ENCODE peak calls at places on chromosomes 7 and 10, in ten cellular contexts. J is heart right ventricle, W is stomach, C is A549, Y is tibial nerve, B is PC-9, V is WERI-Rb-1, I is left ventricle myocardium inferior, K is endodermal cell, Z is psoas muscle. U is an unnamed sample.

GRCh38 chr7:123643495-123644428 is 11.9 kb upstream of the LMOD2 start:
- DNase-seq in W (no peak), K (peak), Y (no peak), B (peak), Z (no peak), J (no peak), V (no peak), I (no peak), C (no peak), U (no peak)

GRCh38 chr7:355568-355967 is 65.6 kb downstream of the FOXL3 start:
- DNase-seq in Y (no peak), W (no peak), K (no peak), J (no peak), V (no peak), B (no peak), C (no peak), I (no peak), Z (no peak), U (no peak)

GRCh38 chr10:95266674-95267095 is 24.1 kb downstream of the PDLIM1 start:
- DNase-seq in V (no peak), C (peak), J (no peak), B (no peak), K (no peak), I (no peak), Z (no peak), Y (no peak), W (no peak), U (no peak)

GRCh38 chr7:100360102-100360607 is 2.2 kb downstream of the PILRB start:
- DNase-seq in W (no peak), C (no peak), V (no peak), Y (no peak), J (no peak), K (no peak), Z (no peak), B (no peak), I (no peak), U (no peak)

GRCh38 chr10:16639457-16639856 is 117.8 kb upstream of the C1QL3 start:
- DNase-seq in Z (no peak), I (no peak), C (no peak), K (no peak), B (no peak), J (no peak), V (no peak), Y (no peak), W (no peak), U (no peak)

GRCh38 chr10:93471110-93471651 is 11.0 kb downstream of the MYOF start:
- DNase-seq in W (no peak), J (no peak), I (no peak), Z (no peak), Y (no peak), V (no peak), C (peak), B (no peak), K (no peak), U (no peak)

GRCh38 chr10:101587725-101588614 is at the start of the genes DPCD and POLL:
- DNase-seq in Z (peak), C (peak), K (peak), Y (peak), B (peak), J (peak), V (peak), W (peak), I (peak), U (peak)

GRCh38 chr10:112658900-112659328 is 211.9 kb downstream of the VTI1A start:
- DNase-seq in B (no peak), V (no peak), W (no peak), Z (no peak), K (no peak), C (peak), I (no peak), Y (no peak), J (no peak), U (no peak)

GRCh38 chr7:129499915-129500463 is 2.3 kb upstream of the SMKR1 start:
- DNase-seq in J (no peak), Y (no peak), V (no peak), B (no peak), K (no peak), W (no peak), C (no peak), Z (no peak), I (no peak), U (no peak)

GRCh38 chr10:97539523-97540200 is 32.9 kb upstream of the ANKRD2 start:
- DNase-seq in I (no peak), W (no peak), K (peak), C (no peak), V (no peak), B (peak), J (peak), Y (no peak), Z (peak), U (no peak)

GRCh38 chr7:52540041-52540440 is 495.4 kb upstream of the POM121L12 start:
- DNase-seq in Y (no peak), V (no peak), I (no peak), W (no peak), J (no peak), C (no peak), Z (no peak), K (no peak), B (no peak), U (no peak)

GRCh38 chr10:69769395-69769989 is 32.2 kb upstream of the COL13A1 start:
- DNase-seq in B (peak), K (peak), C (peak), Y (no peak), Z (peak), J (peak), W (no peak), V (no peak), I (no peak), U (no peak)

GRCh38 chr7:129066290-129067131 is 11.6 kb upstream of the TNPO3 start:
- DNase-seq in V (no peak), W (no peak), C (peak), Z (no peak), I (no peak), J (no peak), K (peak), Y (no peak), B (peak), U (no peak)

GRCh38 chr7:148701414-148701813 is 2.7 kb downstream of the CUL1 start:
- DNase-seq in Z (no peak), B (no peak), I (no peak), J (no peak), V (no peak), K (no peak), Y (no peak), C (no peak), W (no peak), U (no peak)

GRCh38 chr7:27251136-27251512 is 8.5 kb downstream of the EVX1 start:
- DNase-seq in W (no peak), Y (no peak), V (no peak), C (no peak), B (no peak), I (no peak), Z (no peak), K (no peak), J (no peak), U (no peak)

GRCh38 chr10:17655567-17656146 is 11.7 kb downstream of the STAM start:
- DNase-seq in V (no peak), K (no peak), B (peak), I (no peak), C (no peak), J (no peak), Y (no peak), Z (no peak), W (no peak), U (no peak)

GRCh38 chr10:80187465-80188409 is 17.6 kb downstream of the ANXA11 start:
- DNase-seq in Z (peak), V (no peak), W (peak), J (no peak), I (no peak), Y (no peak), C (no peak), B (no peak), K (no peak), U (peak)

GRCh38 chr7:135905858-135906257 is 71.3 kb downstream of the MTPN start:
- DNase-seq in K (peak), Y (no peak), C (no peak), Z (no peak), J (no peak), B (no peak), W (no peak), I (no peak), V (peak), U (no peak)

GRCh38 chr10:47028466-47028865 is 117.2 kb downstream of the PTPN20 start:
- DNase-seq in K (peak), B (no peak), V (peak), Z (peak), W (peak), J (no peak), I (no peak), C (no peak), Y (no peak), U (no peak)

GRCh38 chr10:69056536-69057260 is 31.2 kb upstream of the SRGN start:
- DNase-seq in B (no peak), W (no peak), Y (no peak), J (no peak), K (no peak), V (no peak), I (no peak), Z (no peak), C (no peak), U (peak)

GRCh38 chr7:157691521-157692155 is 354.8 kb downstream of the DNAJB6 start:
- DNase-seq in W (no peak), Z (no peak), V (peak), Y (peak), J (no peak), I (no peak), K (peak), B (no peak), C (no peak), U (no peak)

GRCh38 chr10:20110435-20111119 is 294.3 kb downstream of the PLXDC2 start:
- DNase-seq in I (no peak), B (no peak), C (no peak), K (no peak), V (no peak), Z (no peak), Y (no peak), J (no peak), W (no peak), U (no peak)

GRCh38 chr7:21256310-21256877 is 171.5 kb upstream of the SP4 start:
- DNase-seq in C (peak), V (no peak), I (no peak), B (no peak), J (no peak), K (no peak), W (no peak), Y (no peak), Z (no peak), U (no peak)

GRCh38 chr10:122632031-122632430 is 67.6 kb downstream of the C10orf120 start:
- DNase-seq in W (no peak), Y (no peak), V (no peak), Z (no peak), J (peak), B (no peak), K (peak), C (no peak), I (no peak), U (no peak)

GRCh38 chr7:64888901-64889685 is 14.0 kb upstream of the ZNF273 start:
- DNase-seq in J (peak), I (peak), Z (no peak), W (peak), B (peak), K (peak), Y (no peak), C (no peak), V (no peak), U (no peak)

GRCh38 chr7:142496545-142496991 is 238.7 kb upstream of the PRSS58 start:
- DNase-seq in V (no peak), B (peak), I (no peak), C (no peak), Z (no peak), W (no peak), K (no peak), J (no peak), Y (no peak), U (no peak)

GRCh38 chr10:100562806-100563293 is 27.1 kb downstream of the HIF1AN start:
- DNase-seq in I (no peak), Y (no peak), C (peak), K (peak), Z (no peak), V (peak), W (no peak), B (peak), J (no peak), U (peak)

GRCh38 chr7:3879337-3880054 is 578.4 kb downstream of the SDK1 start:
- DNase-seq in C (no peak), Y (no peak), J (peak), W (no peak), Z (no peak), I (peak), B (no peak), K (no peak), V (no peak), U (no peak)

GRCh38 chr7:102823715-102824114 is 74.9 kb downstream of the FAM185A start:
- DNase-seq in K (no peak), B (no peak), Y (no peak), W (no peak), C (no peak), Z (no peak), J (no peak), I (no peak), V (no peak), U (no peak)

DNA sequence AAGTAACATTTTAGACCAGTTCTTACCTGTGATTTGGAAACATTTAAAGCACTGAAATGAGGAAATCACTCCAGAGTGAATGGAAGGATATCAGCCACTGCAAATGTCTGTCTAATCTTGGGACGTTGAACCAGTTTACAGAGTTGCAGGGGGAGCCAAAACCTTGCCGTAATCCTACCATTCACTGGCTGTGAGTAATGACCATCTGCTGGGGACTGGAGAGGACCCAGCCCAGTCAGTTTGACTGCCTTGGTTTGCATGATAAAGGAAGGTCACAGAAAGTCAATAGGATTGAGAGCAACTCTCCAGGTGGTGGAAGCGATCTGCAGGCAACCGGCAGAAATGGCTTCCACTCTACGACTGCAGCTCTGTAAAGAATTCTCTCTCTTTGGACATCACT is 167.2 kb downstream of the AKR1D1 start:
- DNase-seq in W (peak), I (peak), C (no peak), B (no peak), J (no peak), K (peak), Z (no peak), V (peak), Y (no peak), U (no peak)
- H3K27ac ChIP-seq in W (no peak), I (no peak), C (peak), B (no peak), J (no peak), K (peak), Z (no peak), V (peak), Y (no peak), U (no peak)

DNA sequence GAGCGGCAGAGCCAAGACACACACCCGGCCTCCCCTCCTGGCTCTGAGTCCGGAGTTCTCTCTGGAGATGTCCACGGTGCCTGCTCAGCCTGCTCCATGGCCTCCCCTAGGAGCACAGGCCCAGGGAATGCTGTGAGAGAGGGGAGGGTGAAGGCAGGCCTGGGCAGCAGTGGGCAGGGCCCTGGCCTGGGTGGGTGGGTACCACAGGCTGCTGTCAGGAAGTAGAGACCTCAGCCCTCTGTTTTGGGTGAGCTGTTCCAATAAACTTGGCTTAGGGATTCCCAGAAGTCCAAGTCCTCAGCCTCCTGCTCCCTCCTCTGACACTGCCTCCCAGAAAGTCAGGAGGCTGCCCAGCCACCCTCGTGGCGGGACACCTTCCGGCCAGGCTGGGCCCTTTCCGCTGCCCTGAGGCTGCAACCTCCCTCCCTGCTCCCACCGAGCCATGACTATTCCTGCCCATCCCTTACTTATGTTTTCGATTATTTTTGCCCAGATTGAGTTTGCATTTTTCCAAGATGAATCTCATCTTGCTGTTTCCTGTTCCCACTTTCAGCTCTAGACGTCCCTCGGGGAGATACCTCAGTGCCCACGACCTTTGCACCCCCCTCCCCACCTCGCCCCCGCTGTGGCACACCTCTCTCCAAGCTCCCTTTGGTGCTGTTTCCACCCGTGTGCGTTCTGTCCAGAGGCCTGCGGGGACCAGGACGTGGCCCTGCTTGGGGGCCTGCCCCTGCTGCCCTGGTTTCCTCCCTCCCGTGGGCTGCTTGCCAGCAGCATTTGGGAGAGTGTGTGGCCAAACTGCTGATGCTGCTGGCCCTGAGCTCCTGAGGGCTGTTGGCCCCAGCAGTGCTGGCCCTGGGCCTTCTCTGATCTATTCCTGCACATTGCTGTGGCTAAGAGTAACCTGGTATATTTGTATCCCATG is 5.8 kb upstream of the POLM start:
- DNase-seq in J (peak), C (no peak), Z (peak), K (no peak), Y (peak), W (no peak), V (no peak), B (no peak), I (peak), U (no peak)
- TF ChIP-seq CTCF in J (no peak), C (no peak), Z (no peak), K (no peak), Y (no peak), W (no peak), V (no peak), B (no peak), I (no peak), U (no peak)

GRCh38 chr10:117275121-117275520 is 34.2 kb downstream of the SLC18A2 start:
- DNase-seq in K (no peak), J (no peak), Y (no peak), C (no peak), V (no peak), B (no peak), I (no peak), Z (no peak), W (no peak), U (no peak)

GRCh38 chr10:117272195-117273076 is 31.5 kb downstream of the SLC18A2 start:
- DNase-seq in C (no peak), Z (no peak), B (no peak), K (no peak), V (no peak), J (no peak), W (no peak), Y (no peak), I (no peak), U (no peak)

GRCh38 chr10:117271427-117271826 is 30.5 kb downstream of the SLC18A2 start:
- DNase-seq in W (no peak), C (no peak), Z (no peak), B (peak), K (no peak), V (no peak), I (no peak), J (no peak), Y (no peak), U (no peak)

GRCh38 chr10:117274509-117274908 is 33.6 kb downstream of the SLC18A2 start:
- DNase-seq in V (no peak), B (no peak), I (no peak), J (no peak), Z (no peak), C (no peak), W (no peak), K (no peak), Y (no peak), U (no peak)

DNA sequence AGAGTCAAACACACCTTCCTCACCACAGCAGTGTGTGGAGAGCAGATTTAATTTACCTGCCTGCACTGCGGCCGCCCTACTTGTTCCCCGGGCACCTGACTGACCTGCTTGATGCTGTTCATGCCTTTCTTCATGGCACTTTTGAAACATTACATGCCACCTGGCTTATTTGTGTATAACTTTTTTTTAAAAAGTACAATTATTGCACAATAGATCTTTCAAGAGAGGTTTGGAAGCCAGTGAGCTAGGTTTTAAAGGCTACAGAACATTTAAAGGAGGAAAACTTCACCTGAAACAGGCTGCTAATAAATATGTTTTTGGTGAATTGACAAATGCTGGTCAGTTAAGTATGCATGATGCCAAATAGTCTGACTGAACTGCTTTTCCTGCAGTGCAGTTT is 33.1 kb downstream of the SLC18A2 start:
- DNase-seq in V (no peak), Y (no peak), W (no peak), K (no peak), B (no peak), C (no peak), J (no peak), Z (no peak), I (no peak), U (no peak)
- H3K27ac ChIP-seq in V (no peak), Y (no peak), W (no peak), K (no peak), B (no peak), C (no peak), J (no peak), Z (no peak), I (no peak), U (no peak)

DNA sequence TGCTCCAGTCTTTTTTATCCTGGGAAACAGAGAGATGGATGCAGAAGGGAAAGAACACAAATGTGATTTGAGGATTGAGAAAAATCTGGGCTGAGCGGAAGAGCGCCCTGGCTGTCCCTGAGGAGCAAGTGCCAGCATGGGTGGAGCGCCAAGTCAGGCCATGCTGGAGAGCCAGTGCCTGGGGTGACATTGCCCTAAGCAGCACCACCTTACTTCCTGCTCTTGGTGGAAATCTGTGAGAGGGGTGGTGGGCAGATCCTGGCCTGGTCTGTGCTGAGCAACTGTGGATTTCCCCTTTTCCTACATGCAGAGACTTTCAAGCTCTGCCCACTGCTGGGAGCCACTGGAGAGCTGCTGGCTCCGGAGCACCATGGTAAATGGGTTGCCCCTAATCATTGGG is 36.9 kb downstream of the DDIT4 start:
- DNase-seq in B (peak), Y (no peak), K (no peak), I (no peak), C (no peak), V (no peak), J (no peak), Z (no peak), W (no peak), U (no peak)
- TF ChIP-seq CTCF in B (peak), Y (no peak), K (no peak), I (no peak), C (no peak), V (no peak), J (no peak), Z (no peak), W (no peak), U (no peak)

GRCh38 chr7:6614941-6615737 is at the start of gene ZNF853:
- DNase-seq in Z (no peak), I (no peak), Y (no peak), J (no peak), C (no peak), V (peak), K (peak), B (no peak), W (no peak), U (no peak)
- H3K27ac ChIP-seq in Z (no peak), I (no peak), Y (no peak), J (peak), C (peak), V (peak), K (no peak), B (no peak), W (peak), U (no peak)

GRCh38 chr10:28304032-28304571 is 1.2 kb upstream of the MPP7 start:
- DNase-seq in I (no peak), J (no peak), W (no peak), C (no peak), Y (no peak), K (no peak), V (no peak), B (no peak), Z (no peak), U (no peak)
- TF ChIP-seq CTCF in I (no peak), J (no peak), W (no peak), C (no peak), Y (no peak), K (no peak), V (no peak), B (no peak), Z (no peak), U (no peak)

DNA sequence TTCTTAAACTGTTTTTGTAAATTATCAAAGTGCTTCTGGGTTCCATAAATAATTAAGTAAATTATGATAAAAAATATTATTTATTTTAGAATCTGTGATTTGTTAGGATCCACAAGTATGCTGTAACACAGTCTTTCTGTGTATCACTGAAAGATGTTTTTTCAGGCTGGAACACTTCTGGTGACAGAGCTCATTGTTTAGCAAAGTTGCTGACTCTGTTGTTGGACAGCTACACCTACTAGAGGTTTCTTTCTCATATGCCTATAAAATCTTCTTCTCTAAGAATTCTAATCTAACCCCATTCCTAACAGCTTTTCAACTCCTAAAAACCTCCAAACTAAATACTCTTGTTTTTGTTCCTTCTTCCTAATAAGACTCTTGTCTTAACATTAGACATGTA is 176.8 kb downstream of the THSD7A start:
- DNase-seq in W (no peak), V (no peak), K (no peak), Y (no peak), I (no peak), C (no peak), Z (no peak), B (no peak), J (no peak), U (no peak)
- H3K27ac ChIP-seq in W (no peak), V (no peak), K (no peak), Y (no peak), I (no peak), C (peak), Z (no peak), B (no peak), J (no peak), U (no peak)